ENCODE peak calls at places on chromosome 7, in seven cellular contexts. N, U, M, G, T, K and E are unnamed samples.

GRCh38 chr7:127252736-127253288 is at the start of gene GRM8:
- DNase-seq in N (peak; percentile 22), U (peak; percentile 89), M (peak; percentile 47), G (peak; percentile 73), T (peak; percentile 44), K (no peak), E (peak; percentile 85)

GRCh38 chr7:79176859-79177477 is 276.5 kb downstream of the MAGI2 start:
- DNase-seq in N (peak; percentile 68), U (no peak), M (no peak), G (peak; percentile 12), T (peak; percentile 46), K (no peak), E (peak; percentile 39)

GRCh38 chr7:117666019-117666418 is 186.2 kb downstream of the CFTR start:
- DNase-seq in N (peak; percentile 83), U (no peak), M (no peak), G (no peak), T (peak; percentile 87), K (no peak), E (no peak)

GRCh38 chr7:27191081-27191715 is 6.2 kb upstream of the HOXA11 start:
- DNase-seq in N (no peak), U (peak; percentile 31), M (no peak), G (no peak), T (no peak), K (no peak), E (no peak)

GRCh38 chr7:92797693-92798092 is 38.7 kb downstream of the CDK6 start:
- DNase-seq in N (peak; percentile 64), U (no peak), M (no peak), G (no peak), T (peak; percentile 49), K (no peak), E (peak; percentile 32)

GRCh38 chr7:139588632-139589031 is 65.1 kb downstream of the CLEC2L start:
- DNase-seq in N (peak; percentile 83), U (no peak), M (no peak), G (no peak), T (peak; percentile 76), K (no peak), E (peak; percentile 31)

GRCh38 chr7:149859369-149859768 is 14.4 kb upstream of the ATP6V0E2 start:
- DNase-seq in N (no peak), U (no peak), M (no peak), G (no peak), T (no peak), K (no peak), E (no peak)

GRCh38 chr7:98303906-98304305 is 22.4 kb downstream of the BRI3 start:
- DNase-seq in N (no peak), U (peak; percentile 58), M (no peak), G (no peak), T (no peak), K (no peak), E (no peak)

GRCh38 chr7:3106353-3106752 is 62.7 kb upstream of the CARD11 start:
- DNase-seq in N (no peak), U (no peak), M (no peak), G (no peak), T (no peak), K (no peak), E (no peak)

GRCh38 chr7:149721084-149721601 is 52.2 kb downstream of the ZNF467 start:
- DNase-seq in N (no peak), U (peak; percentile 20), M (no peak), G (no peak), T (no peak), K (no peak), E (no peak)

GRCh38 chr7:116180302-116180701 is 30.0 kb upstream of the TES start:
- DNase-seq in N (peak; percentile 68), U (no peak), M (no peak), G (peak; percentile 18), T (peak; percentile 66), K (no peak), E (peak; percentile 79)

GRCh38 chr7:86950944-86951343 is 108.5 kb downstream of the ELAPOR2 start:
- DNase-seq in N (no peak), U (no peak), M (no peak), G (no peak), T (no peak), K (no peak), E (no peak)

GRCh38 chr7:45923290-45923689 is 2.2 kb upstream of the IGFBP3 start:
- DNase-seq in N (peak; percentile 72), U (peak; percentile 62), M (no peak), G (peak; percentile 64), T (peak; percentile 77), K (peak; percentile 61), E (peak; percentile 68)

GRCh38 chr7:110142939-110143526 is 947.9 kb upstream of the LRRN3 start:
- DNase-seq in N (no peak), U (no peak), M (no peak), G (no peak), T (no peak), K (no peak), E (no peak)

GRCh38 chr7:157832866-157833607 is 496.2 kb downstream of the DNAJB6 start:
- DNase-seq in N (no peak), U (no peak), M (no peak), G (no peak), T (no peak), K (no peak), E (no peak)

GRCh38 chr7:376306-376969 is 86.5 kb downstream of the FOXL3 start:
- DNase-seq in N (no peak), U (peak; percentile 31), M (no peak), G (no peak), T (no peak), K (no peak), E (no peak)

GRCh38 chr7:16753102-16753931 is at the start of gene TSPAN13:
- DNase-seq in N (peak; percentile 25), U (peak; percentile 97), M (peak; percentile 87), G (peak; percentile 88), T (peak; percentile 77), K (peak; percentile 96), E (peak; percentile 98)

GRCh38 chr7:45001138-45001694 is 1.2 kb downstream of the CCM2 start:
- DNase-seq in N (no peak), U (peak; percentile 44), M (no peak), G (no peak), T (peak; percentile 24), K (peak; percentile 34), E (peak; percentile 67)

GRCh38 chr7:77466455-77466854 is 50.3 kb upstream of the GSAP start:
- DNase-seq in N (no peak), U (no peak), M (no peak), G (no peak), T (no peak), K (no peak), E (no peak)

GRCh38 chr7:50206521-50207250 is 97.8 kb upstream of the IKZF1 start:
- DNase-seq in N (no peak), U (no peak), M (no peak), G (no peak), T (no peak), K (no peak), E (peak; percentile 23)

GRCh38 chr7:29854257-29854938 is 48.1 kb downstream of the WIPF3 start:
- DNase-seq in N (no peak), U (peak; percentile 36), M (peak; percentile 23), G (no peak), T (peak; percentile 14), K (no peak), E (peak; percentile 69)

GRCh38 chr7:157561816-157562410 is 225.1 kb downstream of the DNAJB6 start:
- DNase-seq in N (no peak), U (no peak), M (no peak), G (no peak), T (no peak), K (no peak), E (no peak)

DNA sequence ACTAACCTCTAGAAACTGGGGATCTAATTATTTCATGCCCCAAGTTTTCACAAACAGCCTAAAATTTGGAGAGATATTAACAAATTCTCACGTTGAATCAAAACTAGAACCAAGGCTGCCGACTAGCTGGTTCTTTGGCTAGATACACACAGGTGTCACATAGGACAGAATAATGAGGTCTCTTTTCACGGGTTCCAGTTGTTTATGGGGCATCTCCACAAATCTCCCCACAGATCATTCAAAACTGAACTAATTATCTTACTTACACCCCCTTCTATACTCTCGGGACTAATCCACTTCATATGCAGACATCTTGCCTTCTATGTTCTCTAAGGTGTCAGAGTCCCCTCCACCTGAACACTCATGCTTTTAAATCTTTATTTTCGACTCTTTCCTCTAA is 16.4 kb upstream of the OR2AE1 start:
- DNase-seq in N (no peak), U (no peak), M (no peak), G (no peak), T (no peak), K (no peak), E (no peak)
- H2AK5ac ChIP-seq in N (no peak overlapping the region), U (no peak overlapping the region), M (no peak overlapping the region), G (no peak overlapping the region), T (no peak overlapping the region), K (no peak overlapping the region), E (no peak overlapping the region)

GRCh38 chr7:23802720-23803397 is 92.8 kb downstream of the STK31 start:
- DNase-seq in N (no peak), U (no peak), M (no peak), G (no peak), T (no peak), K (no peak), E (no peak)

GRCh38 chr7:23810099-23810498 is 100.1 kb downstream of the STK31 start:
- DNase-seq in N (no peak), U (no peak), M (no peak), G (no peak), T (no peak), K (no peak), E (no peak)

GRCh38 chr7:23808421-23808820 is 98.4 kb downstream of the STK31 start:
- DNase-seq in N (no peak), U (no peak), M (no peak), G (no peak), T (no peak), K (no peak), E (no peak)

GRCh38 chr7:23804707-23805106 is 94.7 kb downstream of the STK31 start:
- DNase-seq in N (no peak), U (no peak), M (no peak), G (no peak), T (no peak), K (no peak), E (no peak)
- H2BK120ac ChIP-seq in N (no peak overlapping the region), U (no peak overlapping the region), M (no peak overlapping the region), G (no peak overlapping the region), T (no peak overlapping the region), K (no peak overlapping the region), E (no peak overlapping the region)

GRCh38 chr7:15012135-15012534 is 109.6 kb upstream of the DGKB start:
- DNase-seq in N (no peak), U (no peak), M (no peak), G (no peak), T (no peak), K (no peak), E (no peak)

GRCh38 chr7:15016726-15017125 is 114.2 kb upstream of the DGKB start:
- DNase-seq in N (no peak), U (no peak), M (no peak), G (no peak), T (no peak), K (no peak), E (no peak)

GRCh38 chr7:15018981-15019380 is 116.4 kb upstream of the DGKB start:
- DNase-seq in N (no peak), U (no peak), M (no peak), G (no peak), T (no peak), K (no peak), E (no peak)

GRCh38 chr7:15015545-15016314 is 113.2 kb upstream of the DGKB start:
- DNase-seq in N (peak; percentile 49), U (peak; percentile 86), M (peak; percentile 63), G (peak; percentile 62), T (peak; percentile 71), K (peak; percentile 40), E (peak; percentile 96)

GRCh38 chr7:15016315-15016667 is 113.7 kb upstream of the DGKB start:
- DNase-seq in N (no peak), U (no peak), M (no peak), G (no peak), T (no peak), K (no peak), E (no peak)
- H2AK5ac ChIP-seq in N (no peak overlapping the region), U (no peak overlapping the region), M (no peak overlapping the region), G (no peak overlapping the region), T (no peak overlapping the region), K (no peak overlapping the region), E (no peak overlapping the region)

GRCh38 chr7:70380315-70381027 is 751.5 kb upstream of the GALNT17 start:
- DNase-seq in N (no peak), U (no peak), M (no peak), G (no peak), T (no peak), K (no peak), E (no peak)
- H2BK120ac ChIP-seq in N (no peak overlapping the region), U (no peak overlapping the region), M (no peak overlapping the region), G (no peak overlapping the region), T (no peak overlapping the region), K (no peak overlapping the region), E (no peak overlapping the region)